ENCODE peak calls at places on chromosomes 5 and 9, in eight cellular contexts. H is prostate gland, U is body of pancreas, B is A549, F is adrenal gland, E is uterus, D is HCT116, O is upper lobe of left lung. S is an unnamed sample.

GRCh38 chr5:154159343-154159742 is 31.2 kb upstream of the GALNT10 start:
- DNase-seq in U (no peak), H (no peak), E (no peak), B (no peak), F (no peak), O (no peak), D (no peak), S (no peak)

GRCh38 chr5:57832873-57833272 is 350.3 kb upstream of the ACTBL2 start:
- DNase-seq in H (no peak), U (no peak), O (no peak), D (no peak), F (no peak), B (no peak), E (no peak), S (no peak)

GRCh38 chr9:83069651-83070050 is 6.7 kb upstream of the RASEF start:
- DNase-seq in H (no peak), F (no peak), B (no peak), O (no peak), D (no peak), U (no peak), E (no peak), S (no peak)

GRCh38 chr9:15248596-15248995 is 58.4 kb downstream of the TTC39B start:
- DNase-seq in U (no peak), H (no peak), F (no peak), O (no peak), D (no peak), B (no peak), E (no peak), S (no peak)

GRCh38 chr9:82127993-82128710 is 139.6 kb downstream of the SPATA31D1 start:
- DNase-seq in D (no peak), U (no peak), E (no peak), O (no peak), F (no peak), B (no peak), H (no peak), S (no peak)

GRCh38 chr9:128895556-128895955 is 13.6 kb downstream of the LRRC8A start:
- DNase-seq in O (no peak), H (no peak), U (no peak), F (no peak), E (no peak), D (no peak), B (no peak), S (no peak)

GRCh38 chr5:107979900-107980299 is 309.2 kb upstream of the EFNA5 start:
- DNase-seq in O (no peak), H (no peak), E (no peak), D (no peak), U (no peak), B (no peak), F (no peak), S (no peak)

GRCh38 chr5:52728201-52728600 is 59.5 kb upstream of the ITGA1 start:
- DNase-seq in U (no peak), H (no peak), B (no peak), D (no peak), O (no peak), F (no peak), E (no peak), S (no peak)

GRCh38 chr5:147733075-147733474 is 49.5 kb downstream of the JAKMIP2 start:
- DNase-seq in B (no peak), F (no peak), D (no peak), E (no peak), O (no peak), U (no peak), H (no peak), S (no peak)

GRCh38 chr5:147731708-147732551 is 50.6 kb downstream of the JAKMIP2 start:
- DNase-seq in E (no peak), O (no peak), U (no peak), F (no peak), H (no peak), B (no peak), D (no peak), S (no peak)

GRCh38 chr5:147732552-147732883 is 50.0 kb downstream of the JAKMIP2 start:
- DNase-seq in U (no peak), D (no peak), H (no peak), B (no peak), E (no peak), F (no peak), O (no peak), S (no peak)

DNA sequence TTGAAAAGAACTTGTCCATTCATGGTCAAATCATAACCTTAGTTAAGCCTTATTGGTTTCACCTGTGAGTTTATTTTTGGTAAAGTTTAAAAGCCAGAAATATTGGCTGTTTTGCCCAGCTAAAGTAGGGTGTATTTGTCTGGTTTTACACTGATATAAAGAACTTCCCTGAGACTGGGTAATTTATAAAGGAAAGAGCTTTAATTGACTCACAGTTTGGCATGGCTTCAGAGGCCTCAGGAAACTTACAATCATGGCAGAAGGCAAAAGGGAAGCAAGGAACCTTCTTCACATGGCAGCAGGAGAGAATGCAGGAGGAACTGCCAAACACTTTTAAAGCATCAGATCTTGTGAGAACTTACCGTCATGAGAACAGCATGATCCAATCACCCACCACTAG is 55.3 kb downstream of the JAKMIP2 start:
- DNase-seq in F (no peak), H (no peak), E (no peak), D (no peak), O (no peak), B (no peak), U (no peak), S (no peak)
- H3K27ac ChIP-seq in F (no peak), H (no peak), E (no peak), D (no peak), O (no peak), B (no peak), U (no peak), S (no peak)

DNA sequence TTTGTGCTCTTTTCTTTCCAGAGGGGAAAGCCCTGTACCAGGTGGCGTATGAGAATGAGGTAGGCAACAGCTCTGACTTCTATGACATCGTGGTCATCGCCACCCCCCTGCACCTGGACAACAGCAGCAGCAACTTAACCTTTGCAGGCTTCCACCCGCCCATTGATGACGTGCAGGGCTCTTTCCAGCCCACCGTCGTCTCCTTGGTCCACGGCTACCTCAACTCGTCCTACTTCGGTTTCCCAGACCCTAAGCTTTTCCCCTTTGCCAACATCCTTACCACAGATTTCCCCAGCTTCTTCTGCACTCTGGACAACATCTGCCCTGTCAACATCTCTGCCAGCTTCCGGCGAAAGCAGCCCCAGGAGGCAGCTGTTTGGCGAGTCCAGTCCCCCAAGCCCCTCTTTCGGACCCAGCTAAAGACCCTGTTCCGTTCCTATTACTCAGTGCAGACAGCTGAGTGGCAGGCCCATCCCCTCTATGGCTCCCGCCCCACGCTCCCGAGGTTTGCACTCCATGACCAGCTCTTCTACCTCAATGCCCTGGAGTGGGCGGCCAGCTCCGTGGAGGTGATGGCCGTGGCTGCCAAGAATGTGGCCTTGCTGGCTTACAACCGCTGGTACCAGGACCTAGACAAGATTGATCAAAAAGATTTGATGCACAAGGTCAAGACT is 10.3 kb downstream of the PCYOX1L start:
- DNase-seq in E (no peak), O (no peak), F (no peak), H (no peak), D (no peak), B (no peak), U (no peak), S (no peak)
- H3K4me3 ChIP-seq in E (no peak), O (no peak), F (no peak), H (no peak), D (no peak), B (no peak), U (no peak), S (no peak)

GRCh38 chr9:97696823-97697601 is at the start of gene XPA:
- DNase-seq in B (peak), E (peak), O (peak), H (peak), D (peak), U (peak), F (peak), S (peak)
- TF ChIP-seq POLR2A in B (peak), E (peak), O (peak), H (peak), D (peak), U (peak), F (peak), S (peak)

DNA sequence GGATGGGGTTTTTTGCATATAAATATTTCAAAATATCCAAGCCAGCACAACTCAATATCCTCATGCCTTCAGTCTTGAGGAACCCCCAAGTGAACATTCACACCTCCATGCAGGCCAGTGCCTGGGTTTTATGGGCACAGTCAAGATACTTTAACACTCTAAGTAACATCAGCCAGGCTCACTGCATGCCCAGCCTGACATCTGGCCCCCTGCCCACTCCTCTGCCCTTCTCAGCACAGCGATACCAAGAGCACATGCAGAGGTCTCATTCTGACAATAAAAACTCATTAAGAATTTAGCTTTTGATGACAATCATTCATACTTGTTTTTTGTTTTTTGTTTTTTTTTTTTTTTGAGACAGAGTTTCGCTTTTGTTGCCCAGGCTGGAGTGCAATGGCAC is 250.0 kb downstream of the CWC27 start:
- DNase-seq in O (no peak), F (no peak), E (no peak), D (no peak), H (no peak), U (no peak), B (no peak), S (no peak)
- H3K27ac ChIP-seq in O (no peak), F (no peak), E (no peak), D (no peak), H (no peak), U (no peak), B (no peak), S (no peak)

DNA sequence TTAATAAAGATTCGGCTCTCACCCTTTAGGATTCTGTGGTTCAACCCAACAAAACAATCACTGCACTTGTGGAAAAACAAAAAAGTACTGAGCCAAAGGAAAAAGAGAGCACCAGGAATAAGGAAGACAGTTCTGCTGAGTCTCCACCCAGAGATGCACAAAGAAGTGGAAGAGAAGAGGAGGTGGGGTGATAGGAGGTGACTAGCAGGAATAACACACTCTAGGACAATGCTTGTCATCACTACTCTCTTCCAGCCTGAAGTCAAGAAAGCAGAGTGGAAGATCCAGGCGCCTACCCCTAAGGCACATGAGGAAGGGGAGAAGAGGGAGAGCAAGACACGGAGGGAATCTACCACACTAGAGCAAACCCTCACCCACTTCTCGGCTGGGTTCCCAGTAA is 1.8 kb downstream of the SLIT3 start:
- DNase-seq in U (no peak), E (no peak), D (no peak), H (no peak), O (no peak), F (no peak), B (peak), S (no peak)
- H3K4me3 ChIP-seq in U (no peak), E (peak), D (no peak), H (no peak), O (no peak), F (no peak), B (peak), S (no peak)

DNA sequence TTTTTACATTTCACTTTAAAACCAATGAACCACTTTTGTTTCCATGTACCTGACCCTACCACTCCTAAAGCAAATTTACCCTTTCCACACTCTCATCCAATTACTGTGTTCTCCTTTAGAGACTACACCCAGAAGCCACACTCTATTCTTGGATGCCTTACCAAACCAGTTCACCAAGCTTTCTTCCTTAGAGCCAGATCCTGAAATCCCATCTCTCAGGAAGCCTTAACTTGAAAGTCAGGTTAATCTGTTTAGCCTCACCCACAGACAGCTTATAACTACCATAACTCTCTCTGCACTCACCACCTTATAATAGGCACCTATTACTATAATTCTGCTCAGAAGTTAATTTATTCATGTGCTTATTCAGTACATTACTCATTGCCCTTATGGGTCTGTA is 4.3 kb downstream of the CSNK1A1 start:
- DNase-seq in E (no peak), U (no peak), H (peak), O (no peak), F (no peak), D (no peak), B (no peak), S (no peak)
- TF ChIP-seq POLR2A in E (no peak), U (no peak), H (peak), O (no peak), F (no peak), D (no peak), B (no peak), S (no peak)

GRCh38 chr5:173786296-173787187 is 101.6 kb upstream of the CPEB4 start:
- DNase-seq in H (no peak), U (no peak), E (no peak), F (no peak), D (no peak), O (no peak), B (no peak), S (no peak)

GRCh38 chr5:173781826-173782670 is 106.1 kb upstream of the CPEB4 start:
- DNase-seq in H (peak), U (peak), O (peak), B (peak), F (peak), E (peak), D (no peak), S (peak)

GRCh38 chr5:173782671-173783101 is 105.5 kb upstream of the CPEB4 start:
- DNase-seq in O (no peak), U (no peak), B (no peak), H (no peak), F (no peak), E (no peak), D (no peak), S (no peak)

GRCh38 chr5:173785866-173786265 is 102.3 kb upstream of the CPEB4 start:
- DNase-seq in U (no peak), D (no peak), O (no peak), F (no peak), B (no peak), H (no peak), E (no peak), S (no peak)

DNA sequence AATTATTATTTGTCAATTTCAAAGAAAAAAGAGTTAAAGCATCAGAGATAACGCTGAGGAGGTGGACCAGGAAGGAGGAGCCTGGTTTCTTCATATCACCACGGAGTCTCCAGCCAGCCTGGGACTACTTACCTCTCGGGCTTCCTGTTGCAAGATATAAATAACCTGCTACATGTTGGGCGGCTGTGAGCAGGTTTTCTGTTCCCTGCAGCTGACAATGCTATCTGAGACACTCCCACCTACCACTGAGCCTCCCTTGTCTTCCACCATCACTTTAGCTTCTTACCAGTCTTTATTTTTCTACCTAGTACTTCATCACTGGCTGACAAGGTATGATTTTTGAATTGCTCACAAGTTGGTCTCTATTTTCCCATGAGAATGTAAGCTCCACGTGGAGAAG is 102.7 kb upstream of the CPEB4 start:
- DNase-seq in D (no peak), U (no peak), B (no peak), F (no peak), H (no peak), E (no peak), O (no peak), S (no peak)
- H3K27ac ChIP-seq in D (no peak), U (no peak), B (peak), F (no peak), H (no peak), E (no peak), O (no peak), S (no peak)

GRCh38 chr9:115596743-115597080 is 478.8 kb upstream of the TNC start:
- DNase-seq in H (no peak), O (no peak), E (no peak), B (no peak), F (no peak), D (no peak), U (no peak), S (no peak)

GRCh38 chr9:115594551-115594950 is 476.6 kb upstream of the TNC start:
- DNase-seq in E (no peak), O (no peak), U (no peak), B (no peak), D (no peak), H (no peak), F (no peak), S (no peak)

GRCh38 chr9:115593587-115594091 is 475.7 kb upstream of the TNC start:
- DNase-seq in F (peak), B (peak), U (peak), H (peak), D (peak), E (no peak), O (no peak), S (no peak)

GRCh38 chr9:115597330-115597729 is 479.4 kb upstream of the TNC start:
- DNase-seq in H (no peak), O (no peak), F (no peak), B (no peak), E (no peak), U (no peak), D (no peak), S (no peak)

DNA sequence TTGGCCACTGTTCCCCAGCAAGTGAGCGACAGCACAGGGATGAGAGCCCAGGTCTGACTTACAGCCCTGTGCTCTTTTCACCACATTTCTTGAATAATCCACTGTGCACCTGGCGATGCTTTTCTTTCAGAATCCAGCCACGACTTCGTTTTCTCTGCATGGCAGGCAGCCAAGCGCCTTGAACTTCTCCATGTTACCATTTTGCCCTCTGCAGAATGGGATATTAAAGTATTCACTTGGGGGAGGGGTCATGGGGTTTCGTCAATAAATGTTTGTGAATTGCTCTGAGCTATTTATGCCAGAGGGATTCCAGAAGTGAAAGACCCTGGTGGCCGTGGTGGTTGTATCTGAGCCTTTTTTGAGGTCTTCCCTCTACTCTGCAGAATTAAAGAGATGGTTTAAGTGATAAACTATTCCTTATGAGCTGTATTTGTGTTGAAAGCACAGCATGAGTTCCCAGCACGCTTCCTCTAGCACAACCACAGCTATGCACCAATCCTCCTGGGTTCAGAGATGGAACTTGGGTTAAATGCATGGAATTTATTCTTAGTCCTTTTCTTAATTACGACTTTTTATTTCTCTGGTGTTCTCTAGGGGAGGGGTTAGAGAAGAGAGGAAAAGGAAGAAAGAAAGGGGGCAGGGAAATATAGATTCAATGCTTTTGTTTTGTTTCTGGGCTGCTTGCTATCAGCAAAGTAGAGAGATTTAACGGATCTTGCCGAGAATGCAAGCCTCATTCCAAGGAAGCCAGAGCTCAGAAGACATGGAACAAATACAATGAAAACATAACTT is 478.2 kb upstream of the TNC start:
- DNase-seq in E (no peak), U (no peak), F (no peak), O (no peak), B (peak), H (no peak), D (no peak), S (no peak)
- H3K4me3 ChIP-seq in E (no peak), U (no peak), F (no peak), O (no peak), B (no peak), H (no peak), D (no peak), S (no peak)

DNA sequence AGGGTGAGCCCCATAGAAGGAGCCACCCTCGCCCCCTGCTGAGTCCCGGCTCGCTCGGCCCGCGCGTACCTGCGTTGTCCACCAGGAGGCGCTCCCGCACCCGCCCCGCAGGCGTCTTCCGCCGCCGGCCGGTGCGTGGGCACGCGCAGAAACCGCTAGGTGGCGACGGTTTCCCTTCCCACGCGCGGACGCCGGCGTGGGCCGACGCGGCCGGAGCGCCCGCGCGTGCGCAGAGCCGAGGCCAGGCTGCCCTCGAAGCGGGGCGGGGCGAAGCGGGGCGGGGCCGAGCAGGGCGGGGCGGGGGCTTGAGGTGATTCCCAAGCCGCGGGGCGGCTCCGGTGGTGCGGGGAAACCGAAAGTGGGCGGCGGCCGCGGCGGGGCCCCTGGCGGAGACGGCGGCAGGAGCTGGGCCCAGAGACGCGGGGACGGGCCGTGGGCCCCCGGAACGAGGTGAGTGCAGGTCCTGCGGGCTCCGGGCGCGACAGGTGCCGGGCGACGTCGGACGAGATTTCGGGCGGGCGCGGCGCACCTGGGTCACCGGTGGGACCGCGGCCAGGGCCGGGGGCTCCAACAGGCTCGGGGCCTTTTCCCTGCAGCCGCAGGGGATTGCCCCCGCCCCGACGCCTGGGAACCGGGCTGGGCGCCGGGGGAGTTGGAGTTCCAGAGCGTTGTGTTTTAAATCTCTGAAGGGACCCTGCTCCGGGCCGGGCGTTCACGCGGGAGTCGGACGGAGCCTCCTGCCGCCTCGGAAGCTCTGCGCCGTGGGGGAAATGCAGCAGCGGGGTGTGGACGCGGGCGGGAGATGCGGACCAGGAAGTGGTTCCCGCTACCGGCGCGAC is at the start of gene TDRD7:
- DNase-seq in U (peak), D (peak), H (peak), E (peak), O (peak), F (peak), B (peak), S (peak)
- TF ChIP-seq POLR2A in U (peak), D (no peak), H (peak), E (peak), O (peak), F (peak), B (no peak), S (no peak)